ENCODE peak calls at places on chromosomes 6 and 20, in five cellular contexts. One of them, this sample, is unnamed.

GRCh38 chr6:142174681-142175080 is 27.6 kb downstream of the VTA1 start:
- DNase-seq in DMS153: no peak
- DNase-seq in GF-D8: no peak
- DNase-seq in effector CD4-positive, alpha-beta T cell: no peak
- DNase-seq in NB4: peak
- DNase-seq in this sample: no peak

GRCh38 chr6:15736023-15736696 is 73.3 kb upstream of the DTNBP1 start:
- DNase-seq in DMS153: no peak
- DNase-seq in GF-D8: no peak
- DNase-seq in NB4: no peak
- DNase-seq in effector CD4-positive, alpha-beta T cell: no peak
- DNase-seq in this sample: no peak

GRCh38 chr6:144104488-144104887 is 9.1 kb upstream of the SF3B5 start:
- DNase-seq in NB4: no peak
- DNase-seq in GF-D8: no peak
- DNase-seq in DMS153: no peak
- DNase-seq in effector CD4-positive, alpha-beta T cell: no peak
- DNase-seq in this sample: no peak

GRCh38 chr6:70669133-70669532 is 1.4 kb downstream of the SMAP1 start:
- DNase-seq in effector CD4-positive, alpha-beta T cell: no peak
- DNase-seq in GF-D8: no peak
- DNase-seq in NB4: no peak
- DNase-seq in DMS153: no peak
- DNase-seq in this sample: no peak

GRCh38 chr6:111674882-111675281 is 69.2 kb upstream of the TRAF3IP2 start:
- DNase-seq in effector CD4-positive, alpha-beta T cell: no peak
- DNase-seq in DMS153: no peak
- DNase-seq in NB4: no peak
- DNase-seq in GF-D8: no peak
- DNase-seq in this sample: no peak

GRCh38 chr20:18504479-18505060 is 3.2 kb upstream of the SEC23B start:
- DNase-seq in effector CD4-positive, alpha-beta T cell: no peak
- DNase-seq in DMS153: no peak
- DNase-seq in NB4: no peak
- DNase-seq in GF-D8: no peak
- DNase-seq in this sample: no peak

GRCh38 chr20:47741669-47742345 is 43.5 kb downstream of the SULF2 start:
- DNase-seq in effector CD4-positive, alpha-beta T cell: no peak
- DNase-seq in NB4: no peak
- DNase-seq in DMS153: peak
- DNase-seq in GF-D8: no peak
- DNase-seq in this sample: peak

GRCh38 chr6:36598739-36599318 is 4.7 kb downstream of the SRSF3 start:
- DNase-seq in GF-D8: no peak
- DNase-seq in NB4: no peak
- DNase-seq in DMS153: no peak
- DNase-seq in effector CD4-positive, alpha-beta T cell: no peak
- DNase-seq in this sample: no peak

GRCh38 chr6:74137910-74138309 is 441.9 kb downstream of the CD109 start:
- DNase-seq in GF-D8: no peak
- DNase-seq in NB4: no peak
- DNase-seq in DMS153: peak
- DNase-seq in effector CD4-positive, alpha-beta T cell: no peak
- DNase-seq in this sample: no peak

GRCh38 chr6:147711511-147711910 is 203.0 kb downstream of the SAMD5 start:
- DNase-seq in NB4: no peak
- DNase-seq in effector CD4-positive, alpha-beta T cell: no peak
- DNase-seq in DMS153: no peak
- DNase-seq in GF-D8: no peak
- DNase-seq in this sample: peak

GRCh38 chr6:169093121-169093723 is 160.4 kb downstream of the THBS2 start:
- DNase-seq in DMS153: no peak
- DNase-seq in NB4: no peak
- DNase-seq in GF-D8: no peak
- DNase-seq in effector CD4-positive, alpha-beta T cell: no peak
- DNase-seq in this sample: no peak

GRCh38 chr6:14912226-14912625 is 333.6 kb upstream of the JARID2 start:
- DNase-seq in effector CD4-positive, alpha-beta T cell: no peak
- DNase-seq in DMS153: no peak
- DNase-seq in GF-D8: no peak
- DNase-seq in NB4: no peak
- DNase-seq in this sample: no peak

GRCh38 chr6:26270903-26271639 is 93.9 kb upstream of the BTN3A2 start:
- DNase-seq in NB4: peak
- DNase-seq in effector CD4-positive, alpha-beta T cell: peak
- DNase-seq in GF-D8: peak
- DNase-seq in DMS153: peak
- DNase-seq in this sample: peak

GRCh38 chr20:50278684-50279531 is 88.3 kb downstream of the CEBPB start:
- DNase-seq in NB4: no peak
- DNase-seq in GF-D8: no peak
- DNase-seq in DMS153: no peak
- DNase-seq in effector CD4-positive, alpha-beta T cell: no peak
- DNase-seq in this sample: no peak

GRCh38 chr20:31569163-31570020 is 35.7 kb upstream of the ID1 start:
- DNase-seq in effector CD4-positive, alpha-beta T cell: peak
- DNase-seq in DMS153: no peak
- DNase-seq in NB4: peak
- DNase-seq in GF-D8: no peak
- DNase-seq in this sample: peak

GRCh38 chr6:12595161-12595792 is 121.3 kb upstream of the PHACTR1 start:
- DNase-seq in effector CD4-positive, alpha-beta T cell: no peak
- DNase-seq in NB4: peak
- DNase-seq in DMS153: no peak
- DNase-seq in GF-D8: no peak
- DNase-seq in this sample: no peak

GRCh38 chr6:17042422-17043147 is 59.3 kb upstream of the STMND1 start:
- DNase-seq in GF-D8: no peak
- DNase-seq in DMS153: no peak
- DNase-seq in NB4: no peak
- DNase-seq in effector CD4-positive, alpha-beta T cell: no peak
- DNase-seq in this sample: peak

GRCh38 chr6:74289881-74290280 is 593.9 kb downstream of the CD109 start:
- DNase-seq in NB4: no peak
- DNase-seq in GF-D8: no peak
- DNase-seq in DMS153: no peak
- DNase-seq in effector CD4-positive, alpha-beta T cell: no peak
- DNase-seq in this sample: no peak

GRCh38 chr20:31968299-31969126 is 562 bp downstream of the XKR7 start:
- DNase-seq in NB4: peak
- DNase-seq in effector CD4-positive, alpha-beta T cell: peak
- DNase-seq in GF-D8: no peak
- DNase-seq in DMS153: no peak
- DNase-seq in this sample: no peak

GRCh38 chr6:168171673-168172352 is 92.8 kb upstream of the FRMD1 start:
- DNase-seq in effector CD4-positive, alpha-beta T cell: no peak
- DNase-seq in NB4: no peak
- DNase-seq in GF-D8: no peak
- DNase-seq in DMS153: no peak
- DNase-seq in this sample: no peak

GRCh38 chr20:9407805-9408421 is 106.5 kb upstream of the LAMP5 start:
- DNase-seq in GF-D8: no peak
- DNase-seq in NB4: peak
- DNase-seq in effector CD4-positive, alpha-beta T cell: peak
- DNase-seq in DMS153: peak
- DNase-seq in this sample: peak

GRCh38 chr20:59671661-59672471 is 67.5 kb downstream of the PHACTR3 start:
- DNase-seq in effector CD4-positive, alpha-beta T cell: no peak
- DNase-seq in NB4: no peak
- DNase-seq in GF-D8: no peak
- DNase-seq in DMS153: no peak
- DNase-seq in this sample: no peak

GRCh38 chr20:50064640-50065615 is 48.0 kb downstream of the UBE2V1 start:
- DNase-seq in effector CD4-positive, alpha-beta T cell: no peak
- DNase-seq in DMS153: no peak
- DNase-seq in GF-D8: no peak
- DNase-seq in NB4: no peak
- DNase-seq in this sample: no peak

GRCh38 chr6:165889636-165890403 is 226.8 kb upstream of the PDE10A start:
- DNase-seq in DMS153: no peak
- DNase-seq in effector CD4-positive, alpha-beta T cell: no peak
- DNase-seq in GF-D8: no peak
- DNase-seq in NB4: peak
- DNase-seq in this sample: no peak

GRCh38 chr6:84492246-84493135 is 265.0 kb upstream of the CEP162 start:
- DNase-seq in NB4: no peak
- DNase-seq in GF-D8: no peak
- DNase-seq in DMS153: no peak
- DNase-seq in effector CD4-positive, alpha-beta T cell: no peak
- DNase-seq in this sample: no peak

GRCh38 chr20:1341561-1342265 is 12.8 kb upstream of the SDCBP2 start:
- DNase-seq in effector CD4-positive, alpha-beta T cell: no peak
- DNase-seq in NB4: no peak
- DNase-seq in GF-D8: no peak
- DNase-seq in DMS153: no peak
- DNase-seq in this sample: no peak

GRCh38 chr20:17887331-17888030 is 81.1 kb downstream of the SNX5 start:
- DNase-seq in GF-D8: no peak
- DNase-seq in DMS153: no peak
- DNase-seq in effector CD4-positive, alpha-beta T cell: no peak
- DNase-seq in NB4: no peak
- DNase-seq in this sample: no peak

GRCh38 chr20:63752411-63753101 is 13.0 kb downstream of the SLC2A4RG start:
- DNase-seq in DMS153: no peak
- DNase-seq in GF-D8: no peak
- DNase-seq in effector CD4-positive, alpha-beta T cell: no peak
- DNase-seq in NB4: no peak
- DNase-seq in this sample: no peak

GRCh38 chr20:50317644-50318043 is 127.0 kb downstream of the CEBPB start:
- DNase-seq in GF-D8: no peak
- DNase-seq in effector CD4-positive, alpha-beta T cell: no peak
- DNase-seq in NB4: no peak
- DNase-seq in DMS153: peak
- DNase-seq in this sample: no peak

GRCh38 chr20:15179426-15180190 is 842.2 kb upstream of the FLRT3 start:
- DNase-seq in DMS153: no peak
- DNase-seq in effector CD4-positive, alpha-beta T cell: no peak
- DNase-seq in GF-D8: no peak
- DNase-seq in NB4: no peak
- DNase-seq in this sample: no peak

GRCh38 chr6:128275030-128275429 is 245.4 kb downstream of the PTPRK start:
- DNase-seq in NB4: no peak
- DNase-seq in effector CD4-positive, alpha-beta T cell: no peak
- DNase-seq in DMS153: no peak
- DNase-seq in GF-D8: no peak
- DNase-seq in this sample: no peak

GRCh38 chr20:57805784-57806183 is 96.0 kb upstream of the PMEPA1 start:
- DNase-seq in effector CD4-positive, alpha-beta T cell: no peak
- DNase-seq in NB4: no peak
- DNase-seq in DMS153: no peak
- DNase-seq in GF-D8: no peak
- DNase-seq in this sample: no peak

GRCh38 chr6:71406871-71407860 is 118.6 kb downstream of the OGFRL1 start:
- DNase-seq in effector CD4-positive, alpha-beta T cell: no peak
- DNase-seq in DMS153: no peak
- DNase-seq in GF-D8: no peak
- DNase-seq in NB4: no peak
- DNase-seq in this sample: no peak

GRCh38 chr20:58150772-58151171 is 77.7 kb downstream of the ANKRD60 start:
- DNase-seq in DMS153: peak
- DNase-seq in effector CD4-positive, alpha-beta T cell: no peak
- DNase-seq in GF-D8: no peak
- DNase-seq in NB4: no peak
- DNase-seq in this sample: peak

GRCh38 chr6:72894091-72894490 is 272.2 kb downstream of the KCNQ5 start:
- DNase-seq in DMS153: peak
- DNase-seq in effector CD4-positive, alpha-beta T cell: no peak
- DNase-seq in NB4: no peak
- DNase-seq in GF-D8: no peak
- DNase-seq in this sample: peak

GRCh38 chr6:145630598-145630997 is 104.7 kb downstream of the EPM2A start:
- DNase-seq in effector CD4-positive, alpha-beta T cell: no peak
- DNase-seq in GF-D8: no peak
- DNase-seq in NB4: no peak
- DNase-seq in DMS153: no peak
- DNase-seq in this sample: no peak

GRCh38 chr6:38378801-38379200 is 260.9 kb downstream of the BTBD9 start:
- DNase-seq in NB4: no peak
- DNase-seq in GF-D8: no peak
- DNase-seq in effector CD4-positive, alpha-beta T cell: no peak
- DNase-seq in DMS153: no peak
- DNase-seq in this sample: no peak

GRCh38 chr6:37525460-37526357 is 26.0 kb upstream of the CCDC167 start:
- DNase-seq in effector CD4-positive, alpha-beta T cell: no peak
- DNase-seq in DMS153: no peak
- DNase-seq in NB4: peak
- DNase-seq in GF-D8: no peak
- DNase-seq in this sample: no peak

This sample was measured in NCI-H748 treated with DMSO at 0.1 percent for 48 hours.